ENCODE peak calls at places on chromosome 15, in seven cellular contexts. K is endothelial cell, U is posterior cingulate gyrus, L is suprapubic skin, S is AG08395, T is tibial nerve, Q is iris pigment epithelial cell. M is an unnamed sample.
A peak's percentile ranks its signal among the peaks of the same experiment; 100 is the strongest.

GRCh38 chr15:70584838-70585706 is 178.3 kb downstream of the UACA start:
- DNase-seq in K (peak; percentile 80), U (no peak), L (peak; percentile 44), S (peak; percentile 48), T (no peak), Q (peak; percentile 62), M (no peak)

GRCh38 chr15:68683551-68683950 is 104.8 kb downstream of the CORO2B start:
- DNase-seq in K (no peak), U (no peak), L (peak; percentile 56), S (no peak), T (no peak), Q (no peak), M (no peak)

GRCh38 chr15:71294636-71295241 is 179.5 kb downstream of the THSD4 start:
- DNase-seq in K (peak; percentile 9), U (no peak), L (no peak), S (peak; percentile 48), T (no peak), Q (peak; percentile 94), M (no peak)

GRCh38 chr15:71651750-71652186 is 158.6 kb upstream of the NR2E3 start:
- DNase-seq in K (peak; percentile 37), U (no peak), L (no peak), S (peak; percentile 69), T (peak; percentile 55), Q (peak; percentile 59), M (no peak)

GRCh38 chr15:36265422-36265821 is 314.0 kb upstream of the CDIN1 start:
- DNase-seq in K (no peak), U (no peak), L (no peak), S (no peak), T (no peak), Q (no peak), M (no peak)

GRCh38 chr15:78072080-78072892 is 5.2 kb downstream of the TBC1D2B start:
- DNase-seq in K (no peak), U (no peak), L (no peak), S (peak; percentile 59), T (peak; percentile 68), Q (peak; percentile 98), M (peak; percentile 45)

GRCh38 chr15:80926126-80926525 is 63.5 kb downstream of the MESD start:
- DNase-seq in K (no peak), U (no peak), L (no peak), S (no peak), T (no peak), Q (no peak), M (no peak)

GRCh38 chr15:74616020-74616939 is 644 bp downstream of the CLK3 start:
- DNase-seq in K (peak; percentile 34), U (no peak), L (peak; percentile 89), S (peak; percentile 60), T (peak; percentile 65), Q (peak; percentile 63), M (peak; percentile 26)

GRCh38 chr15:74505837-74506514 is 35.0 kb upstream of the ARID3B start:
- DNase-seq in K (no peak), U (no peak), L (no peak), S (peak; percentile 37), T (no peak), Q (peak; percentile 18), M (no peak)

GRCh38 chr15:100994597-100995446 is 75.7 kb downstream of the LRRK1 start:
- DNase-seq in K (no peak), U (no peak), L (no peak), S (no peak), T (no peak), Q (no peak), M (no peak)

GRCh38 chr15:80596521-80596976 is 98.6 kb upstream of the ABHD17C start:
- DNase-seq in K (no peak), U (no peak), L (no peak), S (no peak), T (no peak), Q (peak; percentile 57), M (no peak)

GRCh38 chr15:58201536-58201935 is 63.4 kb downstream of the AQP9 start:
- DNase-seq in K (no peak), U (no peak), L (no peak), S (peak; percentile 46), T (no peak), Q (peak; percentile 47), M (no peak)

GRCh38 chr15:70439304-70439877 is 324.0 kb downstream of the UACA start:
- DNase-seq in K (no peak), U (no peak), L (no peak), S (no peak), T (no peak), Q (no peak), M (no peak)

GRCh38 chr15:67074886-67075229 is 9.5 kb downstream of the SMAD3 start:
- DNase-seq in K (no peak), U (no peak), L (no peak), S (no peak), T (no peak), Q (no peak), M (no peak)